ENCODE peak calls at places on chromosomes 7 and 10, in six cellular contexts. Y, P, Q, Z, V and E are unnamed samples.

GRCh38 chr10:122127943-122128342 is 139.0 kb downstream of the TACC2 start:
- DNase-seq in Q (no peak), Z (no peak), V (no peak), P (no peak), Y (no peak), E (no peak)

GRCh38 chr7:3430588-3430987 is 129.5 kb downstream of the SDK1 start:
- DNase-seq in Z (no peak), Q (no peak), P (no peak), V (no peak), Y (no peak), E (peak; percentile 5)

GRCh38 chr7:104805449-104806317 is 208.3 kb upstream of the KMT2E start:
- DNase-seq in Q (no peak), V (no peak), Y (no peak), Z (no peak), P (no peak), E (no peak)

GRCh38 chr10:90470971-90471370 is 386.9 kb downstream of the HTR7 start:
- DNase-seq in Z (no peak), P (no peak), V (peak; percentile 11), Q (no peak), Y (no peak), E (no peak)

GRCh38 chr10:127426746-127427145 is 122.4 kb upstream of the NPS start:
- DNase-seq in V (no peak), Z (no peak), Q (no peak), P (no peak), Y (no peak), E (no peak)

GRCh38 chr7:155351120-155351870 is 53.6 kb downstream of the INSIG1 start:
- DNase-seq in Q (no peak), Y (no peak), P (no peak), V (no peak), Z (no peak), E (no peak)

GRCh38 chr10:78806805-78807221 is 262.0 kb upstream of the ZMIZ1 start:
- DNase-seq in Z (no peak), V (no peak), Y (no peak), P (no peak), Q (no peak), E (no peak)

GRCh38 chr10:11175823-11176243 is 158.2 kb downstream of the CELF2 start:
- DNase-seq in Y (no peak), Z (no peak), Q (no peak), V (no peak), P (no peak), E (no peak)

GRCh38 chr7:113819474-113819873 is 99.3 kb downstream of the PPP1R3A start:
- DNase-seq in V (peak; percentile 52), Z (no peak), P (no peak), Q (no peak), Y (no peak), E (no peak)

GRCh38 chr7:14841850-14842249 is 60.7 kb downstream of the DGKB start:
- DNase-seq in P (no peak), Z (no peak), Q (no peak), Y (no peak), V (peak; percentile 16), E (no peak)

GRCh38 chr7:15783971-15784693 is 97.6 kb upstream of the MEOX2 start:
- DNase-seq in Z (no peak), Y (no peak), Q (no peak), P (no peak), V (no peak), E (no peak)

GRCh38 chr7:118511146-118511545 is 286.6 kb downstream of the ANKRD7 start:
- DNase-seq in P (no peak), Y (no peak), V (no peak), Q (no peak), Z (no peak), E (no peak)

GRCh38 chr7:155581107-155581830 is 34.9 kb upstream of the CNPY1 start:
- DNase-seq in Y (no peak), P (no peak), Q (no peak), Z (peak; percentile 48), V (no peak), E (peak; percentile 26)

DNA sequence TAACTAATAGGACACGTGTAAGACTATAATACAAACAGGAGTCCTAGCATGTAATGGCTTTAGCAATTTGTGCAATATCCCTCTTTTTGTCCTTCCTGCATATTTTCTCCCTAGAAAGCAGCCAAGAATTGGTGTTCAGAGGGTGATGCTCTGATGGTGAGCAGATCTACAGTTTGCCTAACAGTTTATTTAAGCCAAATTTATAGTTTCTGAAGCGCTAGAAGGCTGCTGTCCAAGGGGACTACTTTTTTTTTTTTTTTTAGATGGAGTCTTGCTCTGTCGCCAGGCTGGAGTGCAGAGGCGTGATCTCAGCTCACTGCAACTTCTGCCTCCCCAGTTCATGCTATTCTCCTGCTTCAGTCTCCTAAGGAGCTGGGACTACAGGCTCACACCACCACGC is 18.9 kb upstream of the FAS start:
- DNase-seq in Q (no peak), P (no peak), Z (no peak), Y (no peak), V (no peak), E (no peak)
- H3K4me3 ChIP-seq in Q (no peak overlapping the region), P (no peak overlapping the region), Z (no peak overlapping the region), Y (no peak overlapping the region), V (no peak overlapping the region), E (no peak overlapping the region)

DNA sequence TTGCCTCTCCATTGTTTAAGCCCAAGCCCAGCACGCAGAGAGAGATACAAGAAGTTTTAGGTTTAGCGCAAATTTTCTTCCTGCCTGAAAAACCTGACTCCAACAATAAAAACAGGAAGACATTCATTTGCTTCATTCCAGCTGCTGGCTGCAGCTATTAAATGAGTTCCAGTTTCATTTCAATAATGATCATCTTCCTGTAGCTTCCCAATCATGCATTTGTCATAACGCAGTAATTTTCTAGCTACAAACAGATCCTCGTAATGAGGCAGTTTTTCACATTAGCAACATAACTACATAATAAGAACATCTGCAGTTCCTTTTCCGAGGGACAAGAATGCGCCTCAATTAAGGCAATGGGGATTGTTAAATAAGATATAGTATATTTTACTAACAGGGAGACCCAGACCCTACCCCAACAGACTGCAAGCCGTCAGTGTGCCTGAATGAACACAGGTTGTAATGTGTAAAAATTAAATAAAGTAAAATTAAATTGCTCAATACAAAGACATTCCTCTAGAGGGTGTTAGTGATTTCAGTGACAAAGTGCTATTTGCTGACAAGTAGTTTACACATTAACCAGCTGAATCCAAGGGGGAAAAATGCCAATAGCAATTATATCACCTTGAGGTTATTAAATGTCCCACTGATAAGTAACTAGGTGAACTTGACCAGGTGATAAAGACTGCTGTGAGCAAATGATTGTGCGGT is 110.7 kb downstream of the EBF3 start:
- DNase-seq in Z (no peak), Y (no peak), Q (peak; percentile 48), P (no peak), V (peak; percentile 39), E (peak; percentile 65)
- H3K4me3 ChIP-seq in Z (peak overlapping the region; percentile 4), Y (no peak overlapping the region), Q (no peak overlapping the region), P (no peak overlapping the region), V (no peak overlapping the region), E (no peak overlapping the region)

DNA sequence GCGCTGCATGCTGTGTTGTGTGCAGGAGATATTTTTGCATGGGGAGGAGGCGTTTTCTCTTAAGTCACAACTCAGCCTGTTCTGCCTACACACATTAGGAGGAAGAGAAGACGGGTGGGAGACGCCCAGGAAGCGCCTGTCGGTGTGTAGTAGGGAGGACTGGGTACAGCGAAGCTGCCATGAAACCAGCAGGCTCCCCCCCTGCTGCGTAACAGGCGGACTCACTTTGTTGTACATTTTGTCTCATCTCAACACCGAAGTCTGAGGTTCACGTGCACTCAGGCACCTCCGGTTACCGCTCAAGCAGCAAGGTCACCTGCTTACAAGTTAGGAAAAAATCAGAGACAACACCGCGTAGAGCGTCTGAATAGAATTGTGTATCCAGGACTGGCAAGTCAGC is 56.3 kb downstream of the CRTAC1 start:
- DNase-seq in P (no peak), Z (no peak), Y (no peak), V (no peak), Q (no peak), E (peak; percentile 54)
- H3K4me3 ChIP-seq in P (no peak overlapping the region), Z (no peak overlapping the region), Y (no peak overlapping the region), V (no peak overlapping the region), Q (no peak overlapping the region), E (peak overlapping the region; percentile 41)

GRCh38 chr10:113382691-113383090 is 170.2 kb upstream of the HABP2 start:
- DNase-seq in Y (no peak), Z (no peak), Q (no peak), V (no peak), P (no peak), E (no peak)
- H3K4me3 ChIP-seq in Y (no peak overlapping the region), Z (peak overlapping the region; percentile 40), Q (no peak overlapping the region), V (no peak overlapping the region), P (peak overlapping the region; percentile 56), E (no peak overlapping the region)

DNA sequence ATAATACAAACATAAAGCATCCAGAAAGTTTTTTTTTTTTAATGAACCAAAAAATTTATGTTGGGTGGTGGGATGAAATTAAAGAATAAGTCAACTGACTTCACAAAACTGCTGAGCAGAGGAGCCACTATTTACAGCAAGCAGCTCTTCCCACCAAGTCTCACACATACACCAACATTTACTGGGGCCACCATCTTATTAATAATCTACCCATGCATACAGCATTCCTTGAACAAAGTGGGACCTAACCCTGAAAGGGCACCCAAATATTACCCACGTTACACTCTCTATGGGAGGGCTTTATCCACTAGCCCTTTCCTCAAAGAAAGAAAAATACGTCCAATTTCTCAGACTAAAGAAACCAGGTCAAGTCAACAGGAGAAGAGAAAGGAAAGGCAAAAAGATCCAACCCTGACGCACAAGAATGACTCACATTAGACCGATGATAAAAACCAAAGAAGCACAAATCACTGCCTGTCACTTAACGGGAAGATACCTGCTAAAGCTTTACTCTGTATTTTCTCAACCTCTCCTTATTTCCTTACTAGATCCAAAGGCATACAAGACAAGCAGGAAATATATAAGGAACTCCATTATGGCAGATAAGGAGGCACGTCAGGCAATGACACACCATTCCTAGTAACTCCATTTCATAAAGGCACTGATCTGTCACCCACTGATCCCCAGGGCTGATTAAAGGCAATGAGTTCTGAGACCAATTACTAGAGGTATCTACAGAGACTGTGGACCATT is 141.8 kb upstream of the ASAH2 start:
- DNase-seq in P (no peak), Z (no peak), Q (peak; percentile 15), V (peak; percentile 83), Y (no peak), E (no peak)
- H3K4me3 ChIP-seq in P (no peak overlapping the region), Z (no peak overlapping the region), Q (peak overlapping the region; percentile 32), V (no peak overlapping the region), Y (no peak overlapping the region), E (no peak overlapping the region)

DNA sequence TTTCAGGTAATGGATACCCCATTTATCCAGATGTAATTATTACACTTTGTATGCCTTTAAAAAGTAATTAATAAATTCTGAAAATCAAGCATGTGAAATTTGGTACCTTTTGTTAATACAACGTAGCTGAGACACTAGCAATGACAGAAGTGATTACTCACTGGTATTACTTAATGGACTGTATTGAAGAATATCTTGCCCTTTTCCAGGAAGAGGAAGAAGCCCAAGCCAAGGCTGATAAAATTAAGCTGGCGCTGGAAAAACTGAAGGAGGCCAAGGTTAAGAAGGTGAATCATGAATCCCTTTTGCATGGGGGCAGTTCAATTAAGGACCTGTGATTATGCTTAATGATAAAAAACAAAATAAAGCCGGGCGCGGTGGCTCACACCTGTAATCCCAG is 64.8 kb downstream of the APBB1IP start:
- DNase-seq in Q (no peak), Z (no peak), V (no peak), P (no peak), Y (no peak), E (no peak)
- H3K4me3 ChIP-seq in Q (no peak overlapping the region), Z (no peak overlapping the region), V (no peak overlapping the region), P (no peak overlapping the region), Y (no peak overlapping the region), E (no peak overlapping the region)

GRCh38 chr10:9766762-9767161 is 1250.9 kb upstream of the CELF2 start:
- DNase-seq in V (peak; percentile 29), Q (no peak), Y (no peak), P (no peak), Z (no peak), E (peak; percentile 1)
- H3K4me3 ChIP-seq in V (no peak overlapping the region), Q (no peak overlapping the region), Y (no peak overlapping the region), P (no peak overlapping the region), Z (no peak overlapping the region), E (no peak overlapping the region)